ENCODE peak calls at places on chromosomes 12 and 14, in eight cellular contexts. R is sigmoid colon, I is vagina, M is HL-60, T is esophagus muscularis mucosa, N is SK-N-SH, L is suprapubic skin, C is HepG2. U is an unnamed sample.
A peak's percentile ranks its signal among the peaks of the same experiment; 100 is the strongest.

GRCh38 chr14:71050227-71050823 is 143.1 kb downstream of the PCNX1 start:
- DNase-seq in R (no peak), I (no peak), M (no peak), T (no peak), N (peak; percentile 4), L (no peak), C (no peak), U (no peak)

GRCh38 chr14:56895154-56895553 is 84.9 kb upstream of the OTX2 start:
- DNase-seq in R (no peak), I (no peak), M (no peak), T (peak; percentile 14), N (no peak), L (no peak), C (no peak), U (no peak)

GRCh38 chr12:50110127-50110761 is 1.8 kb upstream of the COX14 start:
- DNase-seq in R (peak; percentile 68), I (no peak), M (peak; percentile 90), T (no peak), N (no peak), L (no peak), C (peak; percentile 86), U (peak; percentile 80)

GRCh38 chr14:99732436-99733220 is 48.5 kb downstream of the CYP46A1 start:
- DNase-seq in R (peak; percentile 62), I (peak; percentile 83), M (no peak), T (no peak), N (no peak), L (peak; percentile 77), C (no peak), U (peak; percentile 69)

GRCh38 chr14:50399251-50400032 is 2.8 kb upstream of the CDKL1 start:
- DNase-seq in R (peak; percentile 90), I (peak; percentile 42), M (peak; percentile 5), T (no peak), N (no peak), L (no peak), C (no peak), U (no peak)

GRCh38 chr12:76266797-76267196 is 81.4 kb downstream of the BBS10 start:
- DNase-seq in R (peak; percentile 68), I (no peak), M (no peak), T (no peak), N (no peak), L (no peak), C (no peak), U (no peak)

GRCh38 chr14:60657609-60657983 is 8.3 kb upstream of the SIX1 start:
- DNase-seq in R (no peak), I (no peak), M (no peak), T (no peak), N (no peak), L (no peak), C (no peak), U (no peak)

GRCh38 chr14:32650030-32650429 is 288.6 kb upstream of the NPAS3 start:
- DNase-seq in R (no peak), I (no peak), M (no peak), T (no peak), N (no peak), L (no peak), C (no peak), U (no peak)

GRCh38 chr12:46101121-46101869 is 110.9 kb upstream of the SCAF11 start:
- DNase-seq in R (no peak), I (no peak), M (no peak), T (no peak), N (no peak), L (no peak), C (no peak), U (no peak)

GRCh38 chr14:64942531-64943111 is at the start of gene GPX2:
- DNase-seq in R (no peak), I (peak; percentile 86), M (no peak), T (peak; percentile 80), N (no peak), L (no peak), C (peak; percentile 98), U (peak; percentile 59)

GRCh38 chr12:94570161-94570560 is 80.2 kb downstream of the TMCC3 start:
- DNase-seq in R (no peak), I (no peak), M (no peak), T (no peak), N (no peak), L (no peak), C (no peak), U (no peak)

GRCh38 chr14:94225460-94225989 is 51.4 kb downstream of the PPP4R4 start:
- DNase-seq in R (no peak), I (no peak), M (no peak), T (no peak), N (peak; percentile 9), L (no peak), C (no peak), U (no peak)

GRCh38 chr14:39368261-39368959 is 63.8 kb downstream of the FBXO33 start:
- DNase-seq in R (peak; percentile 74), I (no peak), M (peak; percentile 24), T (no peak), N (peak; percentile 38), L (no peak), C (peak; percentile 88), U (no peak)

DNA sequence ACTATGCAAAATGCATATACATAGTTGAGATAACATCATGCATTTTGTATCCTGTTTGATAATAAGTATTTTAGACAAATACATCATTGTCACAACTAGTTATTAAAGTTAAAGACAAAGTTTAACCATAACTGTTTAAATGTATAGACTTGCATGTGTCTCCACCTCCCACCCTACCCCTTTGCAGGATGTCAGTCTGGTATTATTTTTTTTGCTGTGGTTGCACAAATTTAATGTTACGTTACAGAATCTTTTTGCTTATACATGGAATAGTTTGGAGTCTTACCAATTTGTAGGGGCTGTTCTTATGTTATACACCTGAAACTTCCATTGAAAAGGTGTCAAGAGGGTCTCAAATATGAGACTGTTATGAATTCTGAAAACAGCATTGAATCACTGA is 5.6 kb downstream of the CHST11 start:
- DNase-seq in R (no peak), I (no peak), M (no peak), T (no peak), N (no peak), L (no peak), C (no peak), U (no peak)
- H3K27ac ChIP-seq in R (no peak overlapping the region), I (no peak overlapping the region), M (peak overlapping the region; percentile 63), T (no peak overlapping the region), N (no peak overlapping the region), L (no peak overlapping the region), C (no peak overlapping the region), U (peak overlapping the region; percentile 66)

DNA sequence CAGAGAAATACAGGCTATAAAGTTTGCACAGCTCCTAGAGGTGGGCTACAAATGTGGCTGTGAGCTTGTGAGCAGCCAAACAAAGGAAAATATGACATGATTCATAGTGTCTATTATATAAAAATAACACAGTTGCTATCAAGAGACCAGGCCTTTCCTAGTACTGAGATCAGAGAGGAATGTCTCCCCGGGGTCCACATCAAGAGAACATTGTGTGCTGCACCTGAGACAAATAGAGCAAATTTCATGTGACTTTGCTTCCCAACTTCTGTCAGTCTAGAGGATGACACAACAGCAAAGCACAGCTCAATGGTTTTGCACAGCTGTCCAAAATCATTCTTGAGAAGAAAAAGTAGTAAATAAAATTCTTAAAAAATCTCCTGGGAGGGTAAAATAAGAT is 297.5 kb upstream of the PRKD1 start:
- DNase-seq in R (peak; percentile 74), I (no peak), M (no peak), T (no peak), N (no peak), L (no peak), C (no peak), U (no peak)
- TF ChIP-seq POLR2AphosphoS5 in R (peak; percentile 19), I (no peak), M (no peak), T (peak; percentile 76), N (no peak), L (no peak), C (no peak), U (no peak)

DNA sequence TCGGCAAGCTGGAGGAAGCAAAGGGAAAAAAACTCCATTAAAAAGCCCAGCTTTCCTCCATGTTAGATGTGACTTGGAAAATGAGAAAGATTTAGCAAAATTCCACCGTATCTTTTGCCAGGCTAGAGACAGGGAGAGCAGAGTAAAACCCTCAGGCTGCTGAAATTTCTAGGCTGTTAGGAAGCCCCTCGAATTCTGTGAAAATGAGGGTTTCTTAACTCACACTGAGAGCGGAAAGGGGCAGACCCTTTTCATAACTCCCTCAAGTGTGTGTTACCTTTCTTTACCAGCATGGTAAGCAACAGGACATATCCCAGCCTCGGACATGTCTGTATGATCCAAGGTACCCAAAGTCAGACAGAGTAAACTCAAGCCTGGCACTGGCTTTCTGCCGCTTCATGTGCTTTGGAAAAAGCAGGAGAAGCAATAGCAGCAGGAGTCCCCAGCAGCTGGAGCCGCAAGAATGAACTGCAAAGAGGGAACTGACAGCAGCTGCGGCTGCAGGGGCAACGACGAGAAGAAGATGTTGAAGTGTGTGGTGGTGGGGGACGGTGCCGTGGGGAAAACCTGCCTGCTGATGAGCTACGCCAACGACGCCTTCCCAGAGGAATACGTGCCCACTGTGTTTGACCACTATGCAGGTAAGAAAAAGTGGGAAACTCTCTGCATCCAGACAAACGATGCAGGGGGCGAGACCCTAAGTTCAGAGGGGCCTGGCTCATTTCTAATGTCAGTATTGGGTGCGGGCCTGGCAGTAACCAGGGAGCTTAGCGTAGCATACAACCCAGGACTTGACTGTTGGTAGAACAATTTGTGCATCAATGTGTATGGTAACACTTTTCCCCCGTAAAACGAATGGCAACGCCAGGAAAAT is at the start of gene RHOJ:
- DNase-seq in R (peak; percentile 66), I (no peak), M (no peak), T (no peak), N (no peak), L (no peak), C (no peak), U (peak; percentile 66)
- TF ChIP-seq CTCF in R (no peak), I (no peak), M (no peak), T (no peak), N (no peak), L (no peak), C (no peak), U (no peak)

DNA sequence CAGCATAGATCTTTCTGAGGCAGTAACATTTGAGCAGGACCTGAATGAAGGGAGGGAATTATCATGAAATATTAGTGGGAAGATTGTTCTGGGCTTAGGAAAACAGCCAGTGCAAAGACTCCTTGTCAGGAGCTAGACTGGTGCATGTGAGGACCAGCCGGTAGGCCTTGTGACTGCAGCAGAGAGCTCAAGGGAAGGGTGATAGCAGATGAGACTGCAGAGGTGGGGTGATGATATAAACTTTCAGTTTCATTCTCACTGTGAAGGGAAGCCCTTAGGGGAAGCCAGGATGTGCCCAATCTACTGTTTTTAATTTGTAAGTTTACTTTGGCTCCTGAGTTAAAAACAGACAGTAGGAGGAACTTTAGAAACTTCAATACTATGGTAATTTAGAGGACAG is 12.4 kb downstream of the IL22 start:
- DNase-seq in R (no peak), I (no peak), M (no peak), T (no peak), N (no peak), L (no peak), C (no peak), U (peak; percentile 80)
- H3K27ac ChIP-seq in R (peak overlapping the region; percentile 70), I (peak overlapping the region; percentile 50), M (no peak overlapping the region), T (peak overlapping the region; percentile 42), N (peak overlapping the region; percentile 95), L (no peak overlapping the region), C (no peak overlapping the region), U (peak overlapping the region; percentile 39)